ENCODE peak calls at places on chromosomes 6 and 20, in seven cellular contexts. J is GM12865, C is cardiac muscle cell, F is adrenal gland, K is heart right ventricle, W is fibroblast of the aortic adventitia, U is cardiac fibroblast. I is an unnamed sample.

GRCh38 chr6:100918152-100918551 is 37.0 kb upstream of the ASCC3 start:
- DNase-seq in J (no peak), C (no peak), F (no peak), K (no peak), W (no peak), U (no peak), I (no peak)

GRCh38 chr6:24504642-24505586 is 10.1 kb downstream of the ALDH5A1 start:
- DNase-seq in J (no peak), C (no peak), F (no peak), K (no peak), W (no peak), U (no peak), I (no peak)

GRCh38 chr20:36467076-36467999 is 74.0 kb upstream of the MYL9 start:
- DNase-seq in J (peak; percentile 84), C (no peak), F (no peak), K (peak; percentile 65), W (peak; percentile 79), U (peak; percentile 32), I (peak; percentile 63)

GRCh38 chr6:130365166-130366010 is 429 bp upstream of the TMEM200A start:
- DNase-seq in J (peak; percentile 46), C (peak; percentile 88), F (peak; percentile 82), K (peak; percentile 39), W (peak; percentile 75), U (peak; percentile 68), I (peak; percentile 77)

GRCh38 chr6:94065707-94066337 is 646.5 kb upstream of the EPHA7 start:
- DNase-seq in J (no peak), C (no peak), F (no peak), K (no peak), W (no peak), U (no peak), I (no peak)

GRCh38 chr6:28988536-28989415 is 16.3 kb downstream of the ZNF311 start:
- DNase-seq in J (peak; percentile 81), C (peak; percentile 74), F (peak; percentile 66), K (peak; percentile 47), W (peak; percentile 52), U (peak; percentile 72), I (no peak)

GRCh38 chr20:63690898-63691710 is 5.3 kb upstream of the TNFRSF6B start:
- DNase-seq in J (no peak), C (no peak), F (no peak), K (no peak), W (no peak), U (no peak), I (no peak)

GRCh38 chr20:51573576-51574243 is 31.2 kb upstream of the NFATC2 start:
- DNase-seq in J (no peak), C (no peak), F (no peak), K (no peak), W (peak; percentile 76), U (no peak), I (no peak)

GRCh38 chr6:27145731-27146455 is 101.6 kb upstream of the PRSS16 start:
- DNase-seq in J (peak; percentile 95), C (peak; percentile 83), F (peak; percentile 94), K (peak; percentile 43), W (peak; percentile 93), U (peak; percentile 92), I (peak; percentile 56)

GRCh38 chr20:51560550-51561307 is 18.2 kb upstream of the NFATC2 start:
- DNase-seq in J (no peak), C (no peak), F (no peak), K (no peak), W (peak; percentile 20), U (no peak), I (no peak)

GRCh38 chr20:45919536-45919933 is 7.6 kb upstream of the PLTP start:
- DNase-seq in J (no peak), C (no peak), F (peak; percentile 83), K (peak; percentile 74), W (peak; percentile 89), U (peak; percentile 96), I (no peak)

GRCh38 chr20:19408971-19409370 is 196.5 kb downstream of the SLC24A3 start:
- DNase-seq in J (no peak), C (no peak), F (no peak), K (no peak), W (no peak), U (no peak), I (no peak)

GRCh38 chr6:53794073-53794719 is 609 bp upstream of the LRRC1 start:
- DNase-seq in J (peak; percentile 71), C (peak; percentile 60), F (peak; percentile 75), K (peak; percentile 62), W (peak; percentile 77), U (peak; percentile 74), I (peak; percentile 69)

GRCh38 chr6:108164815-108165706 is 761 bp upstream of the NR2E1 start:
- DNase-seq in J (no peak), C (no peak), F (no peak), K (no peak), W (no peak), U (no peak), I (no peak)

GRCh38 chr6:4355241-4355640 is 219.9 kb upstream of the ECI2 start:
- DNase-seq in J (no peak), C (peak; percentile 46), F (peak; percentile 43), K (no peak), W (peak; percentile 91), U (peak; percentile 79), I (no peak)

GRCh38 chr6:28693033-28693750 is 167.5 kb downstream of the GPX5 start:
- DNase-seq in J (no peak), C (no peak), F (no peak), K (no peak), W (no peak), U (no peak), I (no peak)

GRCh38 chr6:44828780-44829179 is 441.3 kb downstream of the CDC5L start:
- DNase-seq in J (peak; percentile 30), C (no peak), F (no peak), K (no peak), W (no peak), U (no peak), I (no peak)

GRCh38 chr6:158184598-158184997 is 16.4 kb downstream of the GTF2H5 start:
- DNase-seq in J (no peak), C (no peak), F (no peak), K (no peak), W (peak; percentile 74), U (peak; percentile 36), I (no peak)

GRCh38 chr6:87583822-87584221 is 6.0 kb downstream of the RARS2 start:
- DNase-seq in J (no peak), C (no peak), F (no peak), K (no peak), W (no peak), U (no peak), I (no peak)

GRCh38 chr6:168333039-168333438 is 13.5 kb upstream of the DACT2 start:
- DNase-seq in J (no peak), C (no peak), F (no peak), K (no peak), W (no peak), U (no peak), I (no peak)

GRCh38 chr6:168273483-168274045 is 46.0 kb downstream of the DACT2 start:
- DNase-seq in J (no peak), C (no peak), F (no peak), K (no peak), W (no peak), U (no peak), I (no peak)

GRCh38 chr6:64717281-64717680 is 989.7 kb downstream of the EYS start:
- DNase-seq in J (no peak), C (no peak), F (no peak), K (no peak), W (no peak), U (no peak), I (no peak)

GRCh38 chr20:62943396-62943795 is 5.4 kb downstream of the GID8 start:
- DNase-seq in J (no peak), C (no peak), F (no peak), K (no peak), W (no peak), U (no peak), I (no peak)

GRCh38 chr20:50282592-50283241 is 92.1 kb downstream of the CEBPB start:
- DNase-seq in J (no peak), C (no peak), F (no peak), K (no peak), W (no peak), U (no peak), I (no peak)

GRCh38 chr6:145633981-145634627 is 101.2 kb downstream of the EPM2A start:
- DNase-seq in J (peak; percentile 86), C (peak; percentile 92), F (peak; percentile 94), K (peak; percentile 83), W (peak; percentile 87), U (peak; percentile 88), I (peak; percentile 76)
- TF ChIP-seq CTCF in J (peak; percentile 83), C (peak; percentile 92), F (peak; percentile 78), K (peak; percentile 91), W (peak; percentile 90), U (peak; percentile 82), I (peak; percentile 91)

GRCh38 chr20:1734269-1734858 is 76.8 kb upstream of the SIRPG start:
- DNase-seq in J (peak; percentile 51), C (no peak), F (no peak), K (no peak), W (peak; percentile 17), U (no peak), I (peak; percentile 64)
- TF ChIP-seq CTCF in J (peak; percentile 25), C (no peak), F (no peak), K (no peak), W (no peak), U (no peak), I (peak; percentile 67)

DNA sequence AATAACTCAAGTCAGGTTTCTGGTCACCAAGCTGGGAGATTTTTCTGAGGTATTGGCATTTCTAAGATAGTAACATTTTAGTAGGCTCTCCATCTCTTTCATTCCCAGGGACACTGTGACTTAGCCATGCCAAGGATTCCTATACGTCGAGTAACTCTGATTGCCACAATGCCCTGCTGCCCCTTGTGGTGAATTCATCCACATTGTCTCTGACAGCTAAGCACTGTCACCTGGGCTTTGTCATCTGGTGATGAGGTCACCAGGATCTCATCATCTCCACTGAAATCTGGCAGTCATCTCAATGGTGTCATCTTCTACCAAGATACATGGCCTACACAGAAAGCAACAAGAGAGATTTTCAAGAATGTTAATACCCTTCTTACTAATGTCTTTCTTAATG is 246.6 kb downstream of the CD109 start:
- DNase-seq in J (peak; percentile 3), C (no peak), F (no peak), K (no peak), W (peak; percentile 18), U (no peak), I (no peak)
- TF ChIP-seq CTCF in J (no peak), C (no peak), F (no peak), K (no peak), W (no peak), U (peak; percentile 8), I (no peak)

DNA sequence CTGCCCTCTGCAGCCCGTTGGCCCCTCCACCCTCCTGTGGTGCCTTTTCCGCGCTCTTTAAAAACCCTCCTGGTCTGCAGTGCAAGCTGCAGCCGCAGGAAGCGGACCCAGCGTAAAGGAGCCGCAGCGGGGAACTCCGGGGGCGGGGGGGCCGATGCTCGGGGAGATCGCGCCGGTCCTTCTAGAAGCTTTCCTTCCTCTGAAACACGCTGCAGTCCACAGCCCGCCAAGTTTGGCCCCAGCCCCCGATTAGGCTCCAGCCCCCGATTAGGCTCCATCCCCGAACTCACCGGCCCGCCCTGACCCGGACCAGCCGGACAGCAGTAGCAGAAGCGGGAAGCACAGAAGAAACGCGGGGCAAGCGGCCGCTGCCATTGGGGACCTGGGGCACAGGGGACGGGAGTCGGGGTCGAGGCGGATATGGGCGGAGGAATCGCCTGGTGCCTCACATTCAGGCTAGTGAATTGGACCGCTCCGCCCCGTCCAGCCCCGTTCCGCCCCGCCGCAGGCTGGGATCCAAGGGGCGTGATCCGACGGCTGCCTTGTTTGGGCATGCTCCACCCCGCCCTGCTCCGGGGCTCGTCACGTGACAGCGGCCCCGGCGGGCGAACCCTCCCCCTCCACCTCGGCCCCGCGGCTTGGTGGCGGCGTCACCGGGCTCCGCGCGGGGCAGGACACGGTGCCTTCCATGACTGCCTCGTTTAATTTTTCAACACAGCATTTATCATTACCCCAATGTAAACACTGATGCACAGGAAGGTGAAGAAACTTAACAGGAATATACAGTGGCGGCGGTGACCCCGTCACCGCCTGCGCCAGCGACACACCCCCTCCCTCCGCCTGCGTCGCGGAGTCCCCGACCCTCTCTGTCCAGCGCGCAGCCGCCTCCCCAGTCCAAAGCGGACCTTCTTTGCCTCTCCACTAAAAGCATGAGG is 20.3 kb downstream of the RAET1L start:
- DNase-seq in J (peak; percentile 91), C (peak; percentile 96), F (peak; percentile 94), K (peak; percentile 94), W (peak; percentile 75), U (peak; percentile 88), I (peak; percentile 92)
- TF ChIP-seq CTCF in J (no peak), C (no peak), F (peak; percentile 29), K (no peak), W (no peak), U (peak; percentile 31), I (no peak)